ENCODE peak calls at places on chromosomes 5 and 9, in five cellular contexts. One of them, this sample, is unnamed.

GRCh38 chr5:15993334-15993733 is 186.3 kb downstream of the MARCHF11 start:
- DNase-seq in H1: no peak
- DNase-seq in GM12878: no peak
- DNase-seq in WTC11: no peak
- DNase-seq in HepG2: no peak
- DNase-seq in this sample: no peak

GRCh38 chr5:103667068-103667467 is 104.5 kb upstream of the NUDT12 start:
- DNase-seq in H1: no peak
- DNase-seq in GM12878: no peak
- DNase-seq in WTC11: no peak
- DNase-seq in HepG2: no peak
- DNase-seq in this sample: no peak

GRCh38 chr9:127825319-127826051 is 22.8 kb downstream of the FPGS start:
- DNase-seq in H1: peak; percentile 73
- DNase-seq in GM12878: no peak
- DNase-seq in WTC11: peak; percentile 97
- DNase-seq in HepG2: peak; percentile 56
- DNase-seq in this sample: peak; percentile 81

GRCh38 chr9:128702949-128703615 is 779 bp downstream of the PKN3 start:
- DNase-seq in H1: no peak
- DNase-seq in GM12878: no peak
- DNase-seq in WTC11: peak; percentile 66
- DNase-seq in HepG2: no peak
- DNase-seq in this sample: peak; percentile 82

GRCh38 chr9:27870404-27870803 is 297.1 kb upstream of the C9orf72 start:
- DNase-seq in H1: no peak
- DNase-seq in GM12878: no peak
- DNase-seq in WTC11: no peak
- DNase-seq in HepG2: peak; percentile 35
- DNase-seq in this sample: no peak

GRCh38 chr9:138028596-138028995 is 151.0 kb downstream of the CACNA1B start:
- DNase-seq in H1: no peak
- DNase-seq in GM12878: no peak
- DNase-seq in WTC11: no peak
- DNase-seq in HepG2: no peak
- DNase-seq in this sample: peak; percentile 29

GRCh38 chr5:59746261-59746765 is 147.2 kb downstream of the PDE4D start:
- DNase-seq in H1: no peak
- DNase-seq in GM12878: no peak
- DNase-seq in WTC11: no peak
- DNase-seq in HepG2: no peak
- DNase-seq in this sample: no peak

GRCh38 chr5:180982008-180982741 is 6.5 kb upstream of the BTNL3 start:
- DNase-seq in H1: no peak
- DNase-seq in GM12878: no peak
- DNase-seq in WTC11: peak; percentile 32
- DNase-seq in HepG2: no peak
- DNase-seq in this sample: no peak

GRCh38 chr5:74517700-74518099 is 122.8 kb downstream of the ENC1 start:
- DNase-seq in H1: no peak
- DNase-seq in GM12878: no peak
- DNase-seq in WTC11: no peak
- DNase-seq in HepG2: no peak
- DNase-seq in this sample: no peak

GRCh38 chr5:62791059-62791458 is 212.4 kb downstream of the LRRC70 start:
- DNase-seq in H1: no peak
- DNase-seq in GM12878: no peak
- DNase-seq in WTC11: no peak
- DNase-seq in HepG2: peak; percentile 10
- DNase-seq in this sample: no peak

GRCh38 chr9:78821126-78821822 is 524.3 kb downstream of the PSAT1 start:
- DNase-seq in H1: no peak
- DNase-seq in GM12878: no peak
- DNase-seq in WTC11: no peak
- DNase-seq in HepG2: peak; percentile 49
- DNase-seq in this sample: peak; percentile 24

DNA sequence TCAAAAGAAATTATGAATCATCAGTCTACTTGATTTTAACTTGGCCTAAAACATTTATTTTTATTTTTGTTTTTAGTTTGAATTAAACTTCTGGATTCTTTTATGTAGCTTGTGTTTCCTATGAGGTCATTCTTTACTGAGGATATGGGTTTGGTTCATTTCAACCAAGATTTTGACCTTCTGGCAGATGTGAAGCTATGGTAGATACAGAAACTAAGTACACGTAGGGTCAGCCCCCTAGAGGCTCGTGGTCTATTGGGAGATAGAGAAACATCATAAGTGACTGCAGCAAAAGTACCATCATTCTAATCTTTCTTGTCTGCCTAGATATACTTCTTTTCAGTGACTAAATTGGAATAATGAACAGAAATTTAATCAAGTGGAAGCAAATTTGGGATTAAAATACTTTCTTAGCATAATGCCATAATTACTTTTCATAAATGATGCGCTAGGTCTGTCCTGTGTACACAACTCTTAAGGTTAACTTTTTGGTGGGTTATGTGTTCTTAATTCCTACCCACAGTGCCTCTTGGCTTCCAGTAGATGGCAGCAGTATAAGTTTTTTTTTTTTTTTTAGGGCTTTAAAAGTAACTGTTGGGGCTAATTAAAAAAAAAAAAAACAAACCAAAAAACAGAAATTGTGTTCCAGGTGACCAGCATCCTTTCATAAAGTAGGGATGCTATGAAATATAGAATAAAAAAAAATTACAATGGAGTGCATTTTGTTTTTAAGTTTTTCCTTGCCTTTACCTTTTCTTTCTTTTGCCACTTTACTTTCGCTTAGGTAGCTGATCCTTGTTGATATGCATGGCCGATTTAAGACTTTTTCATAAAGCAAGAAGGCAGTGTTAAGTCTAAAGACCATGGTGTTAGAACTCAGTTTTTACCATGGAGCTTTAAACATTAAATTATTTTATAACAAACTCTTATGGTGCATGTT is 49.9 kb downstream of the LRRTM2 start:
- DNase-seq in H1: no peak
- DNase-seq in GM12878: no peak
- DNase-seq in WTC11: no peak
- DNase-seq in HepG2: peak; percentile 7
- DNase-seq in this sample: peak; percentile 32
- TF ChIP-seq ATF2 in H1: no peak
- TF ChIP-seq ATF2 in GM12878: no peak
- TF ChIP-seq ATF2 in WTC11: no peak
- TF ChIP-seq ATF2 in HepG2: no peak
- TF ChIP-seq ATF2 in this sample: no peak

DNA sequence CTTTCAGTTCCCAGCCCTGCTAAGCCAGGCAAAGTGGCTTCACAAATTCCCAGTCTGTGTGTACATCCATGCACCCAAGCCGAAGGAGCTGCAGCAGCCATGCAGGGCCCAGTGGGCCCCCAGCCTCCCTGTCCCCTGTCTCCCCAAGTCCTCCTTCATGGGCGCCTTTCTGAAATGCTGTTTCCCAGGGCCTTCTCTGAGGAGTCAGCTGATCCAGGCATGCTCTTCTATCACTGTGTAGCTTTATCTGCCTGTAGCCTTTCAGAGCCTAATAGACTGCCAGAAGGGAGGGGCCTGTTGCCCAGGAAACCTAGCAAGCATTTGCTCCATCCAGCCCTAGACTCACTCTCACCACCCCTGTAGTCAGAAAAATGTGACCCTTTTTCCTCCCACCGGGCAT is 47.5 kb upstream of the SHC3 start:
- DNase-seq in H1: peak; percentile 17
- DNase-seq in GM12878: no peak
- DNase-seq in WTC11: peak; percentile 69
- DNase-seq in HepG2: no peak
- DNase-seq in this sample: no peak
- TF ChIP-seq ATF2 in H1: no peak
- TF ChIP-seq ATF2 in GM12878: no peak
- TF ChIP-seq ATF2 in WTC11: no peak
- TF ChIP-seq ATF2 in HepG2: no peak
- TF ChIP-seq ATF2 in this sample: no peak

GRCh38 chr9:18499987-18500386 is 26.0 kb downstream of the ADAMTSL1 start:
- DNase-seq in H1: no peak
- DNase-seq in GM12878: no peak
- DNase-seq in WTC11: no peak
- DNase-seq in HepG2: no peak
- DNase-seq in this sample: no peak
- TF ChIP-seq ATF2 in H1: no peak
- TF ChIP-seq ATF2 in GM12878: no peak
- TF ChIP-seq ATF2 in WTC11: no peak
- TF ChIP-seq ATF2 in HepG2: no peak
- TF ChIP-seq ATF2 in this sample: no peak

GRCh38 chr9:693460-694390 is 147.8 kb upstream of the DMRT1 start:
- DNase-seq in H1: no peak
- DNase-seq in GM12878: no peak
- DNase-seq in WTC11: no peak
- DNase-seq in HepG2: no peak
- DNase-seq in this sample: no peak
- TF ChIP-seq ATF2 in H1: no peak
- TF ChIP-seq ATF2 in GM12878: no peak
- TF ChIP-seq ATF2 in WTC11: no peak
- TF ChIP-seq ATF2 in HepG2: no peak
- TF ChIP-seq ATF2 in this sample: no peak

DNA sequence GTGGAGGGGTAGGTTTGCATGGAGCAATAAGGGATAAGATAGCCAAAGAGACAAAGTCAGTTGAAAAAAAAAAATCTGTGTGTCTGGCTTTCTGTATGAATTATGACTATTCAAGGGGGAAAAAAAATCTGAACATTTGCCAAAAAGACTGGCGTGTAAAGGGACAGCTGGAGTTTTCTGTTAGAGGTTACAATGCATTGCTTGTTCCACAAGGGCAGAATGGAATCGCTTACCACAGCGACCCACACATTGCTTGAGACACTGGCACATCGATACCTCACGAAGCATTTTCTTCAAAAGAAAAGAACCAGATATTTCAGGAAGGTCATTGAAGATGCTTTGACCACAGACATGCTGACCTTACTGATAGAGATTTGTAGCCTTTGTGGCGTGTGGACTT is 327.7 kb downstream of the TMEM167A start:
- DNase-seq in H1: no peak
- DNase-seq in GM12878: no peak
- DNase-seq in WTC11: no peak
- DNase-seq in HepG2: no peak
- DNase-seq in this sample: no peak
- TF ChIP-seq ATF2 in H1: no peak
- TF ChIP-seq ATF2 in GM12878: no peak
- TF ChIP-seq ATF2 in WTC11: no peak
- TF ChIP-seq ATF2 in HepG2: no peak
- TF ChIP-seq ATF2 in this sample: no peak

GRCh38 chr5:9498541-9499497 is 47.1 kb downstream of the SEMA5A start:
- DNase-seq in H1: no peak
- DNase-seq in GM12878: no peak
- DNase-seq in WTC11: peak; percentile 54
- DNase-seq in HepG2: peak; percentile 7
- DNase-seq in this sample: peak; percentile 51
- TF ChIP-seq ATF2 in H1: no peak
- TF ChIP-seq ATF2 in GM12878: no peak
- TF ChIP-seq ATF2 in WTC11: no peak
- TF ChIP-seq ATF2 in HepG2: no peak
- TF ChIP-seq ATF2 in this sample: no peak

GRCh38 chr5:43044181-43044914 is 4.2 kb upstream of the ANXA2R start:
- DNase-seq in H1: no peak
- DNase-seq in GM12878: no peak
- DNase-seq in WTC11: peak; percentile 52
- DNase-seq in HepG2: no peak
- DNase-seq in this sample: no peak

GRCh38 chr5:43046474-43046873 is 6.4 kb upstream of the ANXA2R start:
- DNase-seq in H1: no peak
- DNase-seq in GM12878: no peak
- DNase-seq in WTC11: no peak
- DNase-seq in HepG2: no peak
- DNase-seq in this sample: no peak

GRCh38 chr5:43042626-43043399 is 2.7 kb upstream of the ANXA2R start:
- DNase-seq in H1: no peak
- DNase-seq in GM12878: peak; percentile 55
- DNase-seq in WTC11: peak; percentile 38
- DNase-seq in HepG2: no peak
- DNase-seq in this sample: peak; percentile 41

GRCh38 chr5:43043400-43043756 is 3.3 kb upstream of the ANXA2R start:
- DNase-seq in H1: no peak
- DNase-seq in GM12878: no peak
- DNase-seq in WTC11: no peak
- DNase-seq in HepG2: no peak
- DNase-seq in this sample: no peak

GRCh38 chr5:43045236-43045635 is 5.1 kb upstream of the ANXA2R start:
- DNase-seq in H1: no peak
- DNase-seq in GM12878: no peak
- DNase-seq in WTC11: no peak
- DNase-seq in HepG2: no peak
- DNase-seq in this sample: no peak
- TF ChIP-seq ATF2 in H1: no peak
- TF ChIP-seq ATF2 in GM12878: no peak
- TF ChIP-seq ATF2 in WTC11: no peak
- TF ChIP-seq ATF2 in HepG2: no peak
- TF ChIP-seq ATF2 in this sample: no peak

GRCh38 chr5:68350176-68350575 is 134.6 kb downstream of the PIK3R1 start:
- DNase-seq in H1: no peak
- DNase-seq in GM12878: no peak
- DNase-seq in WTC11: no peak
- DNase-seq in HepG2: no peak
- DNase-seq in this sample: no peak
- TF ChIP-seq ATF2 in H1: no peak
- TF ChIP-seq ATF2 in GM12878: no peak
- TF ChIP-seq ATF2 in WTC11: no peak
- TF ChIP-seq ATF2 in HepG2: no peak
- TF ChIP-seq ATF2 in this sample: no peak

DNA sequence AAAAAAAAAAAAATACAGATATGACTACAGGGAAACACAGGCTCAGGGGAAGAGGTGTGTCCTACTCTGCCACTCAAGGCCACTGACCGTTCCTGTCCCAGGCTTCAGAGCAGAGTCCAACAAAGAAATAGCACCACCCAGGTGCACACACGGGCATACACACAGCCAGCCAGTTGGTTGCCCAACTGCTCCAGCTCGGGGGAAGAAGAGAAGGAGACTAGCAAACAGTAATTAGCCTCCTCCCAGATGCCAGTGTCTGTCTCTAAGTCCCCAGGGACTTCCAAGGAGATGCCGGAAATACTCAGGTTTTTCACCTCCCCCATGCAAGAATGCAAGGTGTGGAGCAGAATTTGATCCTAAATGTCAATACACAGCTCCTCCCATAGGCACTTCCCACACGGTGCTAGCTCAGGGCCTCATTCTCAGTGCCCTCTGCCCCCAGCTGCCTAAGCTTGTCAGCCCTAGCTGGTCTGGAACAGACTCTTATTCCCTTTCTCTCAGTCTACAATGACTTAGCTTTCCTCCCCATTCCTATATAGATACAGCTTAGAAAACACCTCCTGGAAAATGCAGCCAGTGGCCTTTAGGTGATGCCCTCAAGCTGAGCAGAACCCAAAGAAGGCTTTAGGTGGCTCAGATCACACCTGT is 1.7 kb downstream of the MYORG start:
- DNase-seq in H1: no peak
- DNase-seq in GM12878: no peak
- DNase-seq in WTC11: peak; percentile 33
- DNase-seq in HepG2: peak; percentile 94
- DNase-seq in this sample: no peak
- TF ChIP-seq ATF2 in H1: no peak
- TF ChIP-seq ATF2 in GM12878: no peak
- TF ChIP-seq ATF2 in WTC11: no peak
- TF ChIP-seq ATF2 in HepG2: peak; percentile 50
- TF ChIP-seq ATF2 in this sample: no peak

GRCh38 chr9:93960971-93961841 is 6.1 kb upstream of the BARX1 start:
- DNase-seq in H1: no peak
- DNase-seq in GM12878: no peak
- DNase-seq in WTC11: no peak
- DNase-seq in HepG2: no peak
- DNase-seq in this sample: no peak
- TF ChIP-seq ATF2 in H1: no peak
- TF ChIP-seq ATF2 in GM12878: no peak
- TF ChIP-seq ATF2 in WTC11: no peak
- TF ChIP-seq ATF2 in HepG2: no peak
- TF ChIP-seq ATF2 in this sample: no peak